ENCODE peak calls at places on chromosomes 7 and 10, in six cellular contexts. F is stomach, T is pancreas, O is fibroblast of pulmonary artery, Z is HL-60, M is mammary epithelial cell. D is an unnamed sample.
A peak's percentile ranks its signal among the peaks of the same experiment; 100 is the strongest.

GRCh38 chr7:30162622-30163124 is 27.9 kb downstream of the MTURN start:
- DNase-seq in F (no peak), T (no peak), O (peak; percentile 65), Z (no peak), M (peak; percentile 79), D (peak; percentile 60)

GRCh38 chr10:96369890-96370574 is 11.2 kb upstream of the OPALIN start:
- DNase-seq in F (no peak), T (no peak), O (no peak), Z (no peak), M (no peak), D (no peak)

GRCh38 chr7:19116121-19117080 is 1.0 kb downstream of the TWIST1 start:
- DNase-seq in F (no peak), T (peak; percentile 66), O (peak; percentile 69), Z (no peak), M (peak; percentile 42), D (no peak)

GRCh38 chr7:136023134-136023869 is 46.1 kb upstream of the MTPN start:
- DNase-seq in F (no peak), T (no peak), O (no peak), Z (no peak), M (no peak), D (no peak)

GRCh38 chr7:11206131-11206921 is 232.7 kb downstream of the PHF14 start:
- DNase-seq in F (no peak), T (no peak), O (no peak), Z (no peak), M (no peak), D (no peak)

GRCh38 chr7:128938524-128939074 is 872 bp downstream of the IRF5 start:
- DNase-seq in F (no peak), T (no peak), O (no peak), Z (no peak), M (peak; percentile 30), D (no peak)

GRCh38 chr10:70267161-70267933 is 16.5 kb downstream of the NPFFR1 start:
- DNase-seq in F (no peak), T (no peak), O (peak; percentile 87), Z (peak; percentile 56), M (peak; percentile 97), D (peak; percentile 77)

GRCh38 chr10:71213127-71213616 is 802 bp downstream of the UNC5B start:
- DNase-seq in F (peak; percentile 79), T (peak; percentile 75), O (peak; percentile 81), Z (no peak), M (peak; percentile 87), D (no peak)

GRCh38 chr10:100784126-100784525 is 38.7 kb downstream of the PAX2 start:
- DNase-seq in F (no peak), T (peak; percentile 21), O (no peak), Z (no peak), M (no peak), D (no peak)

GRCh38 chr7:87058739-87059524 is 522 bp downstream of the ELAPOR2 start:
- DNase-seq in F (peak; percentile 34), T (no peak), O (no peak), Z (no peak), M (no peak), D (no peak)

GRCh38 chr10:80168679-80169380 is 36.3 kb downstream of the PLAC9 start:
- DNase-seq in F (no peak), T (peak; percentile 79), O (no peak), Z (no peak), M (no peak), D (no peak)

GRCh38 chr7:2621061-2621828 is 10.5 kb upstream of the TTYH3 start:
- DNase-seq in F (peak; percentile 64), T (no peak), O (peak; percentile 82), Z (no peak), M (no peak), D (no peak)

GRCh38 chr10:38157270-38157685 is 63.1 kb downstream of the ZNF37A start:
- DNase-seq in F (no peak), T (no peak), O (no peak), Z (no peak), M (no peak), D (no peak)

GRCh38 chr7:100209493-100209892 is 10.3 kb upstream of the PVRIG start:
- DNase-seq in F (no peak), T (peak; percentile 24), O (no peak), Z (no peak), M (no peak), D (no peak)

GRCh38 chr10:93917064-93917391 is 23.2 kb downstream of the SLC35G1 start:
- DNase-seq in F (peak; percentile 34), T (no peak), O (no peak), Z (no peak), M (no peak), D (no peak)

GRCh38 chr7:42071372-42072261 is 165.4 kb downstream of the GLI3 start:
- DNase-seq in F (no peak), T (no peak), O (peak; percentile 66), Z (no peak), M (peak; percentile 72), D (peak; percentile 76)

GRCh38 chr10:28881483-28881882 is 204.2 kb downstream of the BAMBI start:
- DNase-seq in F (no peak), T (no peak), O (no peak), Z (no peak), M (no peak), D (no peak)

GRCh38 chr10:3838723-3839437 is 53.9 kb upstream of the KLF6 start:
- DNase-seq in F (no peak), T (no peak), O (no peak), Z (no peak), M (peak; percentile 36), D (no peak)

GRCh38 chr10:96410296-96410695 is 51.5 kb upstream of the OPALIN start:
- DNase-seq in F (no peak), T (no peak), O (no peak), Z (no peak), M (no peak), D (no peak)

GRCh38 chr7:46945328-46945727 is 636.6 kb downstream of the TNS3 start:
- DNase-seq in F (no peak), T (no peak), O (no peak), Z (no peak), M (no peak), D (no peak)

GRCh38 chr7:95632609-95633008 is 36.3 kb upstream of the PDK4 start:
- DNase-seq in F (no peak), T (no peak), O (peak; percentile 27), Z (no peak), M (no peak), D (no peak)

GRCh38 chr7:112782498-112782897 is 7.7 kb downstream of the TMEM168 start:
- DNase-seq in F (no peak), T (no peak), O (peak; percentile 3), Z (no peak), M (peak; percentile 79), D (no peak)

GRCh38 chr10:28631896-28632596 is 45.3 kb upstream of the BAMBI start:
- DNase-seq in F (no peak), T (no peak), O (no peak), Z (no peak), M (peak; percentile 17), D (no peak)

GRCh38 chr10:68075550-68076004 is 494 bp upstream of the HERC4 start:
- DNase-seq in F (no peak), T (no peak), O (no peak), Z (no peak), M (no peak), D (no peak)

GRCh38 chr10:8168836-8169235 is 114.3 kb downstream of the GATA3 start:
- DNase-seq in F (no peak), T (no peak), O (no peak), Z (no peak), M (no peak), D (no peak)

GRCh38 chr7:35185908-35186731 is 67.8 kb downstream of the TBX20 start:
- DNase-seq in F (no peak), T (peak; percentile 65), O (peak; percentile 68), Z (peak; percentile 0), M (peak; percentile 10), D (no peak)

GRCh38 chr10:43287056-43288007 is 20.5 kb upstream of the RASGEF1A start:
- DNase-seq in F (peak; percentile 69), T (no peak), O (peak; percentile 19), Z (peak; percentile 41), M (peak; percentile 83), D (no peak)

GRCh38 chr7:54560183-54560582 is 18.0 kb downstream of the VSTM2A start:
- DNase-seq in F (no peak), T (no peak), O (no peak), Z (no peak), M (no peak), D (no peak)

DNA sequence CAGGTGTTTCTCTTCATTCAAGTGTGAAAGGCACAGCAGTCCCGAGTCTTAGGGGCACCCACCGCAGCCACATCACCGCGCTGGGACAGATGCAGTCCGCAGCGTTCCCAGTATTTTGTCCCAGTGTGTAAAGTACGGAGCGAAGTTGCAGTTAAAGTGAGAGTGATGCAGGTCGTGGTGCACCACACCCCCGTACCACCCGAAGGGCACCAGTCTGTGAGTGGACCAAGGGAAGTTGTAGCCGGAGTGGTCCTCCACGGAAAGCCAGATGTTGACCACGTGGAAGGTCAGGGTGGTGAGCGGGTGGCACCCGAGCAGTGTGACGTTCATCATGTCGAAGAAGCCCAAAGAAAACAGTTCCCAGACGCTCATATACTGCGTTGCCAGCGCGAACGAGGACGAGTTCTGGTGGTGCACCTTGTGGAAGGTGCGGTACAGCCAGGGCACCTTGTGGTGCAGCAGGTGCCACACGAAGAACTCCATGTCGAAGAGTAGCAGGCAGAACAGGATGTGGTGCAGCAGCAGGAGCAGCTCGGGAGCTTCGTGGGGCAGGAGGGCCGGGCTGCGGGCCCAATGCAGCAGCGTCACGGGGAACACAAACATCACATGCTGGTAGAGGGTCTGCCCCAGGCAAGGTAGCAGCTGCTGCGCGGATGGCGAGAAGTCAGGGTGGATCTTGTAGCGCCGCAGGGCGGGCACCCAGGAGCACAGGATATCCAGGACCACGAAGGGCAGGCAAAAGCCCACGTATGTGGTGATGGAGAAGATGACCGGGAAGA is 526 bp downstream of the CH25H start:
- DNase-seq in F (peak; percentile 26), T (peak; percentile 57), O (peak; percentile 34), Z (no peak), M (no peak), D (no peak)
- H3K4me3 ChIP-seq in F (peak overlapping the region; percentile 49), T (peak overlapping the region; percentile 31), O (peak overlapping the region; percentile 41), Z (no peak overlapping the region), M (no peak overlapping the region), D (peak overlapping the region; percentile 55)

DNA sequence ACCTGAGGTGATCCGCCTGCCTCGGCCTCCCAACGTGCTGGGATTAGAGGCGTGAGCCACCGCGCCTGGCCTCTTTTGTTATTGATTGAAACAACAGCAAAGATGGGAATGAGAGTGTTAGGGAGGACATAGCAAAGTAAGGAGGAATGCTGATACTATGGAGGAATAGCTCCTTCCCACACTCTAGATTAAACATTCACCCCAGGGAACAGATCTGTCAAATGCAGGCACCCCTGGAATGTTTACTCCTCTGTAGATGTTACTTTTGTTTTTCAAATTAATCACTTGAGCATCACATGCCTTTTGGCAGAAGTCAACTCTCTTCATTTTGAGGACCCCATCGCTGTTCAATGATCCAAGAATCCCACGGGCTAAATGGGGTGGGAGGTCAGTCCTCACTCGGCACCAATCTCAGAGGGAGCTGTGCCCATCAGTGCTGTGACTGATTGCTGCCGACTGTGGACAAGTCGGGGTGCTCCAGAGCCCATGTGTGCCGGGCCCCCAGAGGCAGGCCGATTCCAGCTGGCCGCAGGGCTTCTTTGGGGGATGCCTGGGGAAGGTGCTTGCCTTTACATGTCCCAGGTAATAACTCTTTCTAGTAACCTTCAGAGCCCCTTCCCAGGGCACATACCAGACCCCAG is 10.2 kb upstream of the COBL start:
- DNase-seq in F (no peak), T (no peak), O (no peak), Z (no peak), M (no peak), D (no peak)
- H3K4me3 ChIP-seq in F (no peak overlapping the region), T (no peak overlapping the region), O (no peak overlapping the region), Z (no peak overlapping the region), M (no peak overlapping the region), D (no peak overlapping the region)

GRCh38 chr7:24756989-24757798 is at the start of gene GSDME:
- DNase-seq in F (peak; percentile 46), T (peak; percentile 83), O (peak; percentile 72), Z (no peak), M (peak; percentile 70), D (no peak)
- H3K4me3 ChIP-seq in F (peak within 1 kb of the TSS; percentile 75), T (peak within 1 kb of the TSS; percentile 63), O (peak within 1 kb of the TSS; percentile 63), Z (peak within 1 kb of the TSS; percentile 54), M (peak within 1 kb of the TSS; percentile 66), D (peak within 1 kb of the TSS; percentile 69)

GRCh38 chr7:158010956-158011698 is 576.5 kb downstream of the PTPRN2 start:
- DNase-seq in F (no peak), T (no peak), O (no peak), Z (no peak), M (no peak), D (no peak)
- H3K4me3 ChIP-seq in F (no peak overlapping the region), T (no peak overlapping the region), O (no peak overlapping the region), Z (no peak overlapping the region), M (no peak overlapping the region), D (no peak overlapping the region)

D was measured in skeletal muscle cell.